ENCODE peak calls at places on chromosomes 11 and 22, in four cellular contexts. Z is brain microvascular endothelial cell, P is HCT116, V is neuronal stem cell. B is an unnamed sample.

GRCh38 chr11:123586568-123586967 is 67.9 kb downstream of the SCN3B start:
- DNase-seq in Z (no peak), P (no peak), V (no peak), B (no peak)

GRCh38 chr11:33936745-33937612 is 45.1 kb upstream of the LMO2 start:
- DNase-seq in Z (peak), P (no peak), V (no peak), B (no peak)

GRCh38 chr11:117515892-117516291 is 188.2 kb downstream of the CEP164 start:
- DNase-seq in Z (no peak), P (no peak), V (no peak), B (no peak)

GRCh38 chr22:31082606-31083376 is 1.7 kb downstream of the SMTN start:
- DNase-seq in Z (peak), P (peak), V (no peak), B (no peak)

GRCh38 chr22:20551805-20552449 is 44.5 kb downstream of the MED15 start:
- DNase-seq in Z (no peak), P (no peak), V (no peak), B (no peak)

GRCh38 chr22:50173983-50174355 is 3.4 kb downstream of the PANX2 start:
- DNase-seq in Z (no peak), P (no peak), V (no peak), B (no peak)

GRCh38 chr11:117861151-117862018 is 15.1 kb downstream of the FXYD6 start:
- DNase-seq in Z (no peak), P (no peak), V (peak), B (no peak)

GRCh38 chr11:18956630-18957029 is 17.4 kb upstream of the MRGPRX1 start:
- DNase-seq in Z (no peak), P (no peak), V (no peak), B (no peak)

GRCh38 chr22:45881524-45881875 is 95.5 kb downstream of the WNT7B start:
- DNase-seq in Z (no peak), P (no peak), V (no peak), B (no peak)

GRCh38 chr11:57480409-57481137 is 20.2 kb downstream of the RTN4RL2 start:
- DNase-seq in Z (peak), P (no peak), V (no peak), B (no peak)

GRCh38 chr22:23138584-23139469 is 3.0 kb downstream of the RSPH14 start:
- DNase-seq in Z (no peak), P (no peak), V (no peak), B (peak)

GRCh38 chr11:74255741-74256369 is 55.6 kb downstream of the P4HA3 start:
- DNase-seq in Z (peak), P (peak), V (peak), B (no peak)

GRCh38 chr11:2507945-2508749 is 63.3 kb downstream of the KCNQ1 start:
- DNase-seq in Z (no peak), P (no peak), V (no peak), B (no peak)

GRCh38 chr22:31343235-31344191 is 2.6 kb downstream of the PATZ1 start:
- DNase-seq in Z (no peak), P (no peak), V (peak), B (no peak)

GRCh38 chr11:126857860-126858808 is 142.4 kb downstream of the KIRREL3 start:
- DNase-seq in Z (no peak), P (no peak), V (no peak), B (no peak)

GRCh38 chr11:134447696-134448095 is 35.7 kb upstream of the B3GAT1 start:
- DNase-seq in Z (no peak), P (no peak), V (no peak), B (no peak)

GRCh38 chr22:44871782-44872181 is 119.4 kb downstream of the ARHGAP8 start:
- DNase-seq in Z (no peak), P (no peak), V (no peak), B (no peak)

GRCh38 chr11:66119348-66120133 is 49.5 kb downstream of the PACS1 start:
- DNase-seq in Z (peak), P (peak), V (no peak), B (no peak)

GRCh38 chr11:74847895-74848294 is 99.2 kb downstream of the RNF169 start:
- DNase-seq in Z (no peak), P (no peak), V (no peak), B (no peak)

GRCh38 chr11:1670928-1671371 is 26.0 kb upstream of the KRTAP5-6 start:
- DNase-seq in Z (no peak), P (no peak), V (no peak), B (no peak)

GRCh38 chr11:126604461-126604860 is 249.0 kb downstream of the ST3GAL4 start:
- DNase-seq in Z (no peak), P (no peak), V (no peak), B (no peak)

GRCh38 chr22:49906799-49907290 is 11.4 kb downstream of the ALG12 start:
- DNase-seq in Z (no peak), P (no peak), V (no peak), B (no peak)

GRCh38 chr11:65574963-65575567 is 788 bp upstream of the EHBP1L1 start:
- DNase-seq in Z (no peak), P (no peak), V (no peak), B (no peak)

GRCh38 chr11:87006035-87006434 is 31.7 kb upstream of the TMEM135 start:
- DNase-seq in Z (no peak), P (no peak), V (no peak), B (no peak)

GRCh38 chr11:31806944-31807790 is 4.0 kb downstream of the PAX6 start:
- DNase-seq in Z (no peak), P (no peak), V (no peak), B (no peak)

GRCh38 chr11:118607401-118608267 is at the start of gene PHLDB1:
- DNase-seq in Z (peak), P (no peak), V (no peak), B (no peak)

GRCh38 chr11:88280673-88281316 is 56.7 kb downstream of the CTSC start:
- DNase-seq in Z (no peak), P (no peak), V (no peak), B (no peak)

GRCh38 chr11:46039990-46040389 is 81.3 kb downstream of the PHF21A start:
- DNase-seq in Z (peak), P (no peak), V (no peak), B (no peak)

GRCh38 chr11:32071811-32072210 is 19.1 kb upstream of the RCN1 start:
- DNase-seq in Z (peak), P (no peak), V (peak), B (no peak)

GRCh38 chr22:19757985-19758895 is 2.3 kb upstream of the TBX1 start:
- DNase-seq in Z (no peak), P (no peak), V (no peak), B (no peak)

GRCh38 chr11:87460269-87460668 is 422.5 kb downstream of the TMEM135 start:
- DNase-seq in Z (no peak), P (no peak), V (no peak), B (no peak)

GRCh38 chr11:24082860-24083259 is 414.0 kb upstream of the LUZP2 start:
- DNase-seq in Z (no peak), P (no peak), V (no peak), B (no peak)

GRCh38 chr11:114291381-114291780 is 4.8 kb upstream of the NNMT start:
- DNase-seq in Z (peak), P (no peak), V (no peak), B (no peak)

GRCh38 chr11:44596541-44597276 is 31.2 kb downstream of the CD82 start:
- DNase-seq in Z (no peak), P (no peak), V (no peak), B (no peak)
- H3K27ac ChIP-seq in Z (no peak), P (no peak), V (no peak), B (no peak)

DNA sequence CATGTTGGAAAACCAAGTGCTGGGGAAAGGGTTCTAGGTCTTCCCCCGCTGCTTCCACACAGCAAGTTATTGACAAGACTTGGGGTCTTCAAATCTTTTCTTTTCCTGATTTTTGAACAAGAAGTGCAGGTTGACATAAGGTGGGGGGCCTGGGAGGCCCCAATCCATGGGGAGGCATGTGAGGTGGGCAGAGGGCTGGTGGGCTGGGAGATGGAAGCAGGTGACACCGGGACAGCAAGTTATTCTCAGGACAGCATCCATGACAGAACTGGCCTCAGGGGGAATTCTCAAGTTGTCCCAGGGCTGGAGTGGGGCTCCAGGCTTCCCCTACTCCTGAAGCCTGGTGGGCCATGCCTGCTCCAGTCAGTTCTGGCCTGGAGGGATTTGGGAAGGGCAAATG is 5.5 kb downstream of the FGF19 start:
- DNase-seq in Z (no peak), P (no peak), V (no peak), B (no peak)
- H3K27ac ChIP-seq in Z (no peak), P (no peak), V (no peak), B (no peak)

GRCh38 chr22:27730649-27731433 is 70.7 kb downstream of the MN1 start:
- DNase-seq in Z (no peak), P (no peak), V (no peak), B (no peak)

GRCh38 chr22:27732841-27733240 is 68.7 kb downstream of the MN1 start:
- DNase-seq in Z (no peak), P (no peak), V (no peak), B (no peak)

GRCh38 chr22:27731621-27732020 is 69.9 kb downstream of the MN1 start:
- DNase-seq in Z (no peak), P (no peak), V (no peak), B (no peak)

GRCh38 chr22:27734066-27734465 is 67.5 kb downstream of the MN1 start:
- DNase-seq in Z (no peak), P (no peak), V (no peak), B (no peak)

GRCh38 chr22:27732391-27732790 is 69.2 kb downstream of the MN1 start:
- DNase-seq in Z (no peak), P (no peak), V (no peak), B (no peak)
- H3K27ac ChIP-seq in Z (no peak), P (no peak), V (no peak), B (no peak)

GRCh38 chr11:94117871-94118270 is 10.8 kb upstream of the PANX1 start:
- DNase-seq in Z (no peak), P (no peak), V (no peak), B (no peak)
- H3K27ac ChIP-seq in Z (no peak), P (no peak), V (no peak), B (no peak)

GRCh38 chr11:69298778-69299461 is 5.0 kb downstream of the MYEOV start:
- DNase-seq in Z (no peak), P (no peak), V (no peak), B (no peak)
- H3K27ac ChIP-seq in Z (peak), P (peak), V (no peak), B (peak)

DNA sequence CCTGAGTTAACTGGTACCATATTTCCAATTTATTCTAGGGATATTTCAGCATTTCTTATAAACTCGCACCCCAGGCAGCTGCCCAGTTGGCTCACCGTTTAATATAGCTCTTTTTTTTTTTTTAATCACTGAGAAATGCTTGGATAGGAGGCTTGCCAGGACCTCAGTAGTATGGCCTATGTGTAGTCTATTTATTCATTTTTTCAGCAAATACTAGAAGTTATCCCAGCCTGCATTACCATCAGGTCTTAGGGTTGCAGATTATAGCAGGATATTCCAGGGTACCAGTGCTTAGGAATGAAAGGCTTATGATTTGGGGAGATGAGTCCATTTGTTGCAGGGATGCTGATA is 26.6 kb downstream of the PARVA start:
- DNase-seq in Z (no peak), P (no peak), V (no peak), B (no peak)
- H3K27ac ChIP-seq in Z (no peak), P (no peak), V (no peak), B (no peak)